ENCODE peak calls at places on chromosomes 1 and 21, in four cellular contexts. One of them, this sample, is unnamed.

GRCh38 chr1:209613351-209614150 is 30.0 kb downstream of the CAMK1G start:
- DNase-seq in activated T-cell treated with anti-CD3 and anti-CD28 coated beads for 1 hour: no peak
- DNase-seq in non-pigmented ciliary epithelial cell: no peak
- DNase-seq in Calu3: no peak
- DNase-seq in this sample: no peak

GRCh38 chr1:81525085-81525484 is 275.6 kb upstream of the ADGRL2 start:
- DNase-seq in Calu3: no peak
- DNase-seq in non-pigmented ciliary epithelial cell: no peak
- DNase-seq in activated T-cell treated with anti-CD3 and anti-CD28 coated beads for 1 hour: no peak
- DNase-seq in this sample: no peak

GRCh38 chr1:35929730-35930592 is 944 bp upstream of the AGO3 start:
- DNase-seq in Calu3: peak
- DNase-seq in activated T-cell treated with anti-CD3 and anti-CD28 coated beads for 1 hour: peak
- DNase-seq in non-pigmented ciliary epithelial cell: no peak
- DNase-seq in this sample: peak

GRCh38 chr1:67532452-67533216 is 102.4 kb upstream of the SERBP1 start:
- DNase-seq in activated T-cell treated with anti-CD3 and anti-CD28 coated beads for 1 hour: no peak
- DNase-seq in Calu3: peak
- DNase-seq in non-pigmented ciliary epithelial cell: peak
- DNase-seq in this sample: no peak

GRCh38 chr1:58447891-58448290 is 98.6 kb downstream of the OMA1 start:
- DNase-seq in non-pigmented ciliary epithelial cell: no peak
- DNase-seq in activated T-cell treated with anti-CD3 and anti-CD28 coated beads for 1 hour: no peak
- DNase-seq in Calu3: no peak
- DNase-seq in this sample: no peak

GRCh38 chr21:25925064-25925463 is 190.3 kb downstream of the GABPA start:
- DNase-seq in Calu3: no peak
- DNase-seq in non-pigmented ciliary epithelial cell: no peak
- DNase-seq in activated T-cell treated with anti-CD3 and anti-CD28 coated beads for 1 hour: no peak
- DNase-seq in this sample: no peak

GRCh38 chr1:14626869-14627607 is 28.6 kb downstream of the KAZN start:
- DNase-seq in activated T-cell treated with anti-CD3 and anti-CD28 coated beads for 1 hour: no peak
- DNase-seq in Calu3: no peak
- DNase-seq in non-pigmented ciliary epithelial cell: no peak
- DNase-seq in this sample: no peak

GRCh38 chr1:244159646-244160045 is 108.6 kb downstream of the ZBTB18 start:
- DNase-seq in Calu3: peak
- DNase-seq in activated T-cell treated with anti-CD3 and anti-CD28 coated beads for 1 hour: no peak
- DNase-seq in non-pigmented ciliary epithelial cell: no peak
- DNase-seq in this sample: no peak

GRCh38 chr1:20216574-20216973 is 30.3 kb upstream of the PLA2G2C start:
- DNase-seq in non-pigmented ciliary epithelial cell: no peak
- DNase-seq in Calu3: no peak
- DNase-seq in activated T-cell treated with anti-CD3 and anti-CD28 coated beads for 1 hour: no peak
- DNase-seq in this sample: no peak

GRCh38 chr1:109980324-109981127 is 4.0 kb upstream of the AHCYL1 start:
- DNase-seq in non-pigmented ciliary epithelial cell: no peak
- DNase-seq in activated T-cell treated with anti-CD3 and anti-CD28 coated beads for 1 hour: no peak
- DNase-seq in Calu3: peak
- DNase-seq in this sample: no peak

GRCh38 chr1:170581041-170581440 is 49.1 kb downstream of the GORAB start:
- DNase-seq in activated T-cell treated with anti-CD3 and anti-CD28 coated beads for 1 hour: no peak
- DNase-seq in non-pigmented ciliary epithelial cell: no peak
- DNase-seq in Calu3: no peak
- DNase-seq in this sample: no peak

GRCh38 chr1:183251959-183252450 is 65.9 kb downstream of the LAMC2 start:
- DNase-seq in activated T-cell treated with anti-CD3 and anti-CD28 coated beads for 1 hour: no peak
- DNase-seq in non-pigmented ciliary epithelial cell: no peak
- DNase-seq in Calu3: no peak
- DNase-seq in this sample: no peak

GRCh38 chr1:159900086-159900680 is at the start of gene CFAP45:
- DNase-seq in non-pigmented ciliary epithelial cell: no peak
- DNase-seq in activated T-cell treated with anti-CD3 and anti-CD28 coated beads for 1 hour: no peak
- DNase-seq in Calu3: peak
- DNase-seq in this sample: no peak

GRCh38 chr1:164559342-164560070 is 522 bp downstream of the PBX1 start:
- DNase-seq in Calu3: peak
- DNase-seq in activated T-cell treated with anti-CD3 and anti-CD28 coated beads for 1 hour: no peak
- DNase-seq in non-pigmented ciliary epithelial cell: no peak
- DNase-seq in this sample: no peak

GRCh38 chr1:3320246-3321152 is 134.0 kb upstream of the ARHGEF16 start:
- DNase-seq in activated T-cell treated with anti-CD3 and anti-CD28 coated beads for 1 hour: no peak
- DNase-seq in Calu3: peak
- DNase-seq in non-pigmented ciliary epithelial cell: no peak
- DNase-seq in this sample: no peak

GRCh38 chr1:15206418-15207030 is 40.5 kb upstream of the FHAD1 start:
- DNase-seq in Calu3: no peak
- DNase-seq in non-pigmented ciliary epithelial cell: no peak
- DNase-seq in activated T-cell treated with anti-CD3 and anti-CD28 coated beads for 1 hour: no peak
- DNase-seq in this sample: no peak

GRCh38 chr1:89151021-89151420 is 24.8 kb downstream of the GBP7 start:
- DNase-seq in activated T-cell treated with anti-CD3 and anti-CD28 coated beads for 1 hour: no peak
- DNase-seq in non-pigmented ciliary epithelial cell: no peak
- DNase-seq in Calu3: no peak
- DNase-seq in this sample: no peak

GRCh38 chr1:6113745-6114144 is 66.4 kb downstream of the CHD5 start:
- DNase-seq in Calu3: no peak
- DNase-seq in non-pigmented ciliary epithelial cell: no peak
- DNase-seq in activated T-cell treated with anti-CD3 and anti-CD28 coated beads for 1 hour: no peak
- DNase-seq in this sample: no peak

GRCh38 chr1:28374297-28374696 is 4.8 kb downstream of the PHACTR4 start:
- DNase-seq in non-pigmented ciliary epithelial cell: no peak
- DNase-seq in activated T-cell treated with anti-CD3 and anti-CD28 coated beads for 1 hour: no peak
- DNase-seq in Calu3: no peak
- DNase-seq in this sample: no peak

GRCh38 chr1:22562584-22563551 is at the start of gene EPHA8:
- DNase-seq in activated T-cell treated with anti-CD3 and anti-CD28 coated beads for 1 hour: no peak
- DNase-seq in non-pigmented ciliary epithelial cell: no peak
- DNase-seq in Calu3: no peak
- DNase-seq in this sample: no peak

GRCh38 chr1:37954316-37954971 is 7.6 kb upstream of the INPP5B start:
- DNase-seq in Calu3: no peak
- DNase-seq in activated T-cell treated with anti-CD3 and anti-CD28 coated beads for 1 hour: no peak
- DNase-seq in non-pigmented ciliary epithelial cell: no peak
- DNase-seq in this sample: no peak

GRCh38 chr1:54928327-54928726 is 41.3 kb upstream of the DHCR24 start:
- DNase-seq in Calu3: no peak
- DNase-seq in non-pigmented ciliary epithelial cell: no peak
- DNase-seq in activated T-cell treated with anti-CD3 and anti-CD28 coated beads for 1 hour: no peak
- DNase-seq in this sample: no peak

GRCh38 chr1:48039088-48040049 is 42.2 kb upstream of the TRABD2B start:
- DNase-seq in non-pigmented ciliary epithelial cell: no peak
- DNase-seq in activated T-cell treated with anti-CD3 and anti-CD28 coated beads for 1 hour: no peak
- DNase-seq in Calu3: no peak
- DNase-seq in this sample: no peak

GRCh38 chr1:41277371-41277994 is 35.4 kb upstream of the SCMH1 start:
- DNase-seq in activated T-cell treated with anti-CD3 and anti-CD28 coated beads for 1 hour: no peak
- DNase-seq in Calu3: no peak
- DNase-seq in non-pigmented ciliary epithelial cell: no peak
- DNase-seq in this sample: no peak

GRCh38 chr1:152760551-152761190 is 2.8 kb downstream of the KPRP start:
- DNase-seq in non-pigmented ciliary epithelial cell: no peak
- DNase-seq in Calu3: no peak
- DNase-seq in activated T-cell treated with anti-CD3 and anti-CD28 coated beads for 1 hour: no peak
- DNase-seq in this sample: no peak

GRCh38 chr1:52662645-52663313 is 29.8 kb downstream of the SHISAL2A start:
- DNase-seq in activated T-cell treated with anti-CD3 and anti-CD28 coated beads for 1 hour: no peak
- DNase-seq in Calu3: peak
- DNase-seq in non-pigmented ciliary epithelial cell: no peak
- DNase-seq in this sample: no peak

GRCh38 chr21:35641271-35642016 is 418.9 kb downstream of the SETD4 start:
- DNase-seq in non-pigmented ciliary epithelial cell: no peak
- DNase-seq in Calu3: no peak
- DNase-seq in activated T-cell treated with anti-CD3 and anti-CD28 coated beads for 1 hour: no peak
- DNase-seq in this sample: no peak

GRCh38 chr1:198676253-198676652 is 37.4 kb downstream of the PTPRC start:
- DNase-seq in non-pigmented ciliary epithelial cell: no peak
- DNase-seq in activated T-cell treated with anti-CD3 and anti-CD28 coated beads for 1 hour: no peak
- DNase-seq in Calu3: no peak
- DNase-seq in this sample: no peak

GRCh38 chr1:64654519-64655341 is 90.1 kb upstream of the RAVER2 start:
- DNase-seq in non-pigmented ciliary epithelial cell: no peak
- DNase-seq in activated T-cell treated with anti-CD3 and anti-CD28 coated beads for 1 hour: no peak
- DNase-seq in Calu3: no peak
- DNase-seq in this sample: no peak

GRCh38 chr1:100718581-100718980 is 961 bp upstream of the VCAM1 start:
- DNase-seq in non-pigmented ciliary epithelial cell: no peak
- DNase-seq in Calu3: no peak
- DNase-seq in activated T-cell treated with anti-CD3 and anti-CD28 coated beads for 1 hour: no peak
- DNase-seq in this sample: no peak

GRCh38 chr1:196651637-196652215 is at the start of gene CFH:
- DNase-seq in activated T-cell treated with anti-CD3 and anti-CD28 coated beads for 1 hour: no peak
- DNase-seq in non-pigmented ciliary epithelial cell: peak
- DNase-seq in Calu3: peak
- DNase-seq in this sample: no peak

GRCh38 chr1:108072294-108072693 is 107.3 kb upstream of the VAV3 start:
- DNase-seq in non-pigmented ciliary epithelial cell: no peak
- DNase-seq in Calu3: no peak
- DNase-seq in activated T-cell treated with anti-CD3 and anti-CD28 coated beads for 1 hour: no peak
- DNase-seq in this sample: no peak

GRCh38 chr1:152109231-152109997 is 5.8 kb downstream of the TCHH start:
- DNase-seq in non-pigmented ciliary epithelial cell: no peak
- DNase-seq in activated T-cell treated with anti-CD3 and anti-CD28 coated beads for 1 hour: no peak
- DNase-seq in Calu3: no peak
- DNase-seq in this sample: no peak

GRCh38 chr1:100360790-100361232 is 8.5 kb downstream of the CDC14A start:
- DNase-seq in Calu3: no peak
- DNase-seq in activated T-cell treated with anti-CD3 and anti-CD28 coated beads for 1 hour: no peak
- DNase-seq in non-pigmented ciliary epithelial cell: peak
- DNase-seq in this sample: no peak

GRCh38 chr1:40064797-40065492 is 24.4 kb downstream of the CAP1 start:
- DNase-seq in activated T-cell treated with anti-CD3 and anti-CD28 coated beads for 1 hour: no peak
- DNase-seq in Calu3: no peak
- DNase-seq in non-pigmented ciliary epithelial cell: no peak
- DNase-seq in this sample: no peak

GRCh38 chr1:114756949-114757454 is 782 bp downstream of the CSDE1 start:
- DNase-seq in Calu3: peak
- DNase-seq in non-pigmented ciliary epithelial cell: no peak
- DNase-seq in activated T-cell treated with anti-CD3 and anti-CD28 coated beads for 1 hour: no peak
- DNase-seq in this sample: no peak

This sample was measured in CD8-positive, alpha-beta T cell.